ENCODE peak calls at places on chromosomes 16 and 17, in nine cellular contexts. Z, A, J, Y, U, W, P, X and C are unnamed samples.

GRCh38 chr17:18258356-18259038 is at the start of gene FLII:
- DNase-seq in Z (no peak), A (peak), J (no peak), Y (peak), U (peak), W (peak), P (peak), X (peak), C (peak)

GRCh38 chr16:64950262-64950661 is 171.6 kb downstream of the CDH11 start:
- DNase-seq in Z (no peak), A (no peak), J (no peak), Y (no peak), U (no peak), W (peak), P (no peak), X (peak), C (no peak)

GRCh38 chr17:57869599-57870282 is 19.9 kb upstream of the MRPS23 start:
- DNase-seq in Z (no peak), A (no peak), J (no peak), Y (no peak), U (no peak), W (no peak), P (no peak), X (no peak), C (no peak)

GRCh38 chr17:343211-343610 is 9.4 kb downstream of the RPH3AL start:
- DNase-seq in Z (no peak), A (no peak), J (no peak), Y (no peak), U (no peak), W (no peak), P (no peak), X (no peak), C (no peak)

GRCh38 chr16:14489460-14489859 is 140.6 kb downstream of the PARN start:
- DNase-seq in Z (no peak), A (peak), J (no peak), Y (no peak), U (peak), W (peak), P (peak), X (peak), C (no peak)

GRCh38 chr17:68596411-68596945 is 4.7 kb downstream of the FAM20A start:
- DNase-seq in Z (no peak), A (no peak), J (no peak), Y (no peak), U (no peak), W (no peak), P (no peak), X (no peak), C (no peak)

GRCh38 chr16:71343078-71343477 is 15.4 kb upstream of the CALB2 start:
- DNase-seq in Z (no peak), A (no peak), J (no peak), Y (no peak), U (no peak), W (no peak), P (no peak), X (no peak), C (no peak)

GRCh38 chr17:75404223-75404738 is 1.2 kb downstream of the GRB2 start:
- DNase-seq in Z (no peak), A (peak), J (no peak), Y (peak), U (peak), W (peak), P (peak), X (peak), C (peak)

GRCh38 chr17:38540514-38540913 is 65.2 kb downstream of the SRCIN1 start:
- DNase-seq in Z (no peak), A (no peak), J (no peak), Y (no peak), U (no peak), W (no peak), P (no peak), X (no peak), C (no peak)

GRCh38 chr17:79031996-79032875 is 8.3 kb downstream of the C1QTNF1 start:
- DNase-seq in Z (no peak), A (no peak), J (no peak), Y (no peak), U (no peak), W (no peak), P (no peak), X (no peak), C (no peak)

GRCh38 chr17:17824780-17825614 is 11.8 kb downstream of the SREBF1 start:
- DNase-seq in Z (no peak), A (peak), J (no peak), Y (no peak), U (no peak), W (no peak), P (no peak), X (peak), C (peak)

GRCh38 chr17:75835315-75835987 is 8.8 kb downstream of the UNC13D start:
- DNase-seq in Z (no peak), A (no peak), J (no peak), Y (no peak), U (no peak), W (peak), P (peak), X (no peak), C (peak)

GRCh38 chr17:21010705-21011596 is 31.9 kb downstream of the USP22 start:
- DNase-seq in Z (no peak), A (no peak), J (no peak), Y (no peak), U (no peak), W (no peak), P (no peak), X (no peak), C (no peak)

GRCh38 chr17:17944743-17945142 is 27.5 kb downstream of the TOM1L2 start:
- DNase-seq in Z (no peak), A (no peak), J (no peak), Y (no peak), U (no peak), W (no peak), P (peak), X (no peak), C (no peak)

GRCh38 chr17:80637286-80637703 is 92.7 kb downstream of the RPTOR start:
- DNase-seq in Z (no peak), A (no peak), J (no peak), Y (no peak), U (no peak), W (no peak), P (no peak), X (no peak), C (no peak)

GRCh38 chr17:56812971-56813388 is 20.7 kb downstream of the C17orf67 start:
- DNase-seq in Z (no peak), A (no peak), J (no peak), Y (no peak), U (no peak), W (no peak), P (no peak), X (no peak), C (no peak)

GRCh38 chr17:57935833-57936807 is 19.1 kb downstream of the CUEDC1 start:
- DNase-seq in Z (no peak), A (no peak), J (no peak), Y (peak), U (no peak), W (no peak), P (no peak), X (no peak), C (peak)

GRCh38 chr16:89917773-89918452 is 749 bp upstream of the MC1R start:
- DNase-seq in Z (no peak), A (peak), J (peak), Y (no peak), U (peak), W (peak), P (peak), X (peak), C (peak)

GRCh38 chr17:44761932-44762810 is 3.4 kb downstream of the ADAM11 start:
- DNase-seq in Z (no peak), A (no peak), J (no peak), Y (no peak), U (no peak), W (no peak), P (no peak), X (no peak), C (no peak)

GRCh38 chr16:24748242-24748641 is 18.8 kb downstream of the TNRC6A start:
- DNase-seq in Z (no peak), A (no peak), J (no peak), Y (peak), U (no peak), W (no peak), P (no peak), X (no peak), C (peak)

GRCh38 chr17:48816774-48817590 is at the start of gene TTLL6:
- DNase-seq in Z (peak), A (peak), J (no peak), Y (peak), U (peak), W (peak), P (peak), X (peak), C (peak)

GRCh38 chr16:70746040-70746707 is 54.8 kb downstream of the VAC14 start:
- DNase-seq in Z (no peak), A (no peak), J (no peak), Y (no peak), U (peak), W (no peak), P (no peak), X (no peak), C (peak)

GRCh38 chr16:49502136-49502881 is 128.7 kb downstream of the C16orf78 start:
- DNase-seq in Z (peak), A (no peak), J (no peak), Y (no peak), U (no peak), W (no peak), P (peak), X (no peak), C (no peak)

GRCh38 chr17:74457820-74458166 is 8.6 kb upstream of the CD300A start:
- DNase-seq in Z (no peak), A (no peak), J (no peak), Y (no peak), U (no peak), W (no peak), P (no peak), X (no peak), C (no peak)

GRCh38 chr17:47846741-47847340 is 4.1 kb downstream of the SP6 start:
- DNase-seq in Z (peak), A (peak), J (no peak), Y (no peak), U (no peak), W (peak), P (peak), X (no peak), C (no peak)

GRCh38 chr17:72996791-72997190 is 95.7 kb downstream of the SLC39A11 start:
- DNase-seq in Z (no peak), A (no peak), J (no peak), Y (no peak), U (no peak), W (no peak), P (peak), X (no peak), C (no peak)

GRCh38 chr16:3690991-3691720 is 26.2 kb downstream of the TRAP1 start:
- DNase-seq in Z (no peak), A (no peak), J (no peak), Y (no peak), U (no peak), W (no peak), P (no peak), X (no peak), C (no peak)

GRCh38 chr17:28253663-28254062 is 65.3 kb upstream of the TMEM97 start:
- DNase-seq in Z (no peak), A (no peak), J (no peak), Y (no peak), U (no peak), W (no peak), P (no peak), X (no peak), C (no peak)

GRCh38 chr17:50192116-50192872 is 9.1 kb downstream of the COL1A1 start:
- DNase-seq in Z (no peak), A (no peak), J (no peak), Y (no peak), U (no peak), W (no peak), P (no peak), X (no peak), C (no peak)

GRCh38 chr17:29341726-29342125 is 47.8 kb upstream of the NUFIP2 start:
- DNase-seq in Z (no peak), A (no peak), J (no peak), Y (no peak), U (no peak), W (no peak), P (no peak), X (no peak), C (no peak)

GRCh38 chr17:52837502-52837901 is 679.0 kb upstream of the CA10 start:
- DNase-seq in Z (no peak), A (no peak), J (no peak), Y (no peak), U (no peak), W (no peak), P (no peak), X (no peak), C (no peak)

GRCh38 chr17:58956997-58957724 is 149.5 kb downstream of the TRIM37 start:
- DNase-seq in Z (no peak), A (no peak), J (no peak), Y (no peak), U (no peak), W (no peak), P (no peak), X (no peak), C (no peak)

GRCh38 chr17:53032861-53033271 is 789.9 kb upstream of the KIF2B start:
- DNase-seq in Z (no peak), A (no peak), J (no peak), Y (no peak), U (no peak), W (peak), P (peak), X (peak), C (no peak)

GRCh38 chr17:40779181-40779909 is 3.0 kb downstream of the KRT27 start:
- DNase-seq in Z (no peak), A (peak), J (no peak), Y (no peak), U (peak), W (peak), P (peak), X (no peak), C (no peak)

GRCh38 chr17:67212716-67213417 is 32.1 kb downstream of the HELZ start:
- DNase-seq in Z (no peak), A (no peak), J (no peak), Y (no peak), U (no peak), W (no peak), P (no peak), X (no peak), C (no peak)

GRCh38 chr17:49528966-49529365 is 33.9 kb downstream of the NGFR start:
- DNase-seq in Z (peak), A (no peak), J (no peak), Y (no peak), U (no peak), W (peak), P (no peak), X (no peak), C (peak)

GRCh38 chr16:51388516-51388951 is 237.5 kb upstream of the SALL1 start:
- DNase-seq in Z (no peak), A (no peak), J (no peak), Y (peak), U (no peak), W (no peak), P (no peak), X (no peak), C (no peak)